ENCODE peak calls at places on chromosomes 13 and 19, in seven cellular contexts. B is mammary epithelial cell, L is IMR-90, A is fibroblast of lung, T is H9, V is HCT116, X is H1. J is an unnamed sample. For H3K4me1, the result is how much of the 10 kb centered on the place peaks cover.

GRCh38 chr13:101795025-101795424 is 342.6 kb downstream of the ITGBL1 start:
- DNase-seq in V (no peak), L (no peak), A (no peak), B (no peak), X (no peak), T (no peak), J (no peak)

GRCh38 chr19:32287086-32287485 is 58.3 kb upstream of the ZNF507 start:
- DNase-seq in A (no peak), X (no peak), B (no peak), T (no peak), V (no peak), L (no peak), J (no peak)

GRCh38 chr13:52599037-52599852 is 43.0 kb upstream of the HNRNPA1L2 start:
- DNase-seq in A (peak), X (no peak), L (peak), V (no peak), B (peak), T (no peak), J (no peak)

GRCh38 chr19:44725251-44725650 is 23.3 kb upstream of the BCL3 start:
- DNase-seq in V (no peak), L (no peak), B (no peak), T (no peak), X (no peak), A (no peak), J (peak)

GRCh38 chr13:69496951-69497350 is 610.7 kb upstream of the ATXN8OS start:
- DNase-seq in A (no peak), X (no peak), L (no peak), V (no peak), T (no peak), B (no peak), J (no peak)

GRCh38 chr13:23467048-23467931 is 33.8 kb upstream of the SACS start:
- DNase-seq in B (no peak), A (no peak), T (no peak), X (no peak), L (peak), V (no peak), J (no peak)

GRCh38 chr19:48741222-48741999 is 1.0 kb upstream of the RASIP1 start:
- DNase-seq in V (no peak), L (no peak), B (no peak), X (peak), T (peak), A (no peak), J (peak)

GRCh38 chr13:80339841-80340642 is 884 bp downstream of the SPRY2 start:
- DNase-seq in T (no peak), L (peak), V (no peak), X (peak), A (peak), B (peak), J (peak)

GRCh38 chr19:31154021-31154420 is 195.2 kb downstream of the TSHZ3 start:
- DNase-seq in X (no peak), A (peak), B (peak), L (peak), V (no peak), T (no peak), J (no peak)

GRCh38 chr13:32038353-32038752 is 6.8 kb downstream of the FRY start:
- DNase-seq in B (no peak), T (no peak), X (no peak), A (no peak), V (no peak), L (no peak), J (no peak)

GRCh38 chr13:109400192-109400591 is 386.2 kb downstream of the IRS2 start:
- DNase-seq in X (no peak), A (peak), T (peak), B (no peak), V (no peak), L (no peak), J (no peak)
- H3K4me1 ChIP-seq in X (under half), A (under half), T (under half), B (under half), V (under half), L (under half), J (under half)

GRCh38 chr19:35490364-35490763 is at the start of gene KRTDAP:
- DNase-seq in V (no peak), B (no peak), A (no peak), T (no peak), X (no peak), L (no peak), J (no peak)

GRCh38 chr19:35493971-35494370 is 3.7 kb upstream of the KRTDAP start:
- DNase-seq in T (no peak), L (no peak), X (no peak), A (no peak), V (no peak), B (no peak), J (no peak)

GRCh38 chr19:35495107-35496064 is 5.1 kb upstream of the KRTDAP start:
- DNase-seq in L (peak), T (peak), A (peak), B (peak), V (peak), X (peak), J (peak)

GRCh38 chr19:35488677-35489076 is 1.6 kb downstream of the KRTDAP start:
- DNase-seq in V (no peak), T (no peak), L (no peak), A (no peak), X (no peak), B (no peak), J (no peak)

GRCh38 chr19:35491838-35492360 is 1.6 kb upstream of the KRTDAP start:
- DNase-seq in X (no peak), V (no peak), T (no peak), A (no peak), B (no peak), L (no peak), J (no peak)
- H3K9ac ChIP-seq in X (no peak), V (no peak), T (no peak), A (no peak), B (no peak), L (no peak), J (no peak)

GRCh38 chr13:66071608-66072007 is 1158.5 kb downstream of the PCDH9 start:
- DNase-seq in A (no peak), B (no peak), T (no peak), V (no peak), X (no peak), L (no peak), J (no peak)
- H3K4me1 ChIP-seq in A (under half), B (under half), T (under half), V (under half), X (under half), L (under half), J (under half)

GRCh38 chr19:14472202-14472961 is 2.8 kb downstream of the PTGER1 start:
- DNase-seq in V (peak), A (no peak), B (no peak), L (peak), X (peak), T (peak), J (peak)
- H3K9ac ChIP-seq in V (peak), A (no peak), B (no peak), L (no peak), X (peak), T (no peak), J (no peak)

GRCh38 chr19:16458391-16459128 is 13.2 kb downstream of the EPS15L1 start:
- DNase-seq in A (no peak), B (no peak), V (no peak), L (no peak), X (no peak), T (no peak), J (no peak)

GRCh38 chr19:16462757-16463250 is 9.0 kb downstream of the EPS15L1 start:
- DNase-seq in T (no peak), X (no peak), V (no peak), B (peak), A (peak), L (peak), J (no peak)

GRCh38 chr19:16461630-16462051 is 10.1 kb downstream of the EPS15L1 start:
- DNase-seq in T (no peak), B (no peak), A (no peak), L (no peak), X (no peak), V (no peak), J (no peak)

GRCh38 chr19:16459680-16460079 is 12.1 kb downstream of the EPS15L1 start:
- DNase-seq in L (no peak), X (no peak), A (no peak), B (no peak), T (no peak), V (no peak), J (no peak)

GRCh38 chr19:16460454-16460853 is 11.3 kb downstream of the EPS15L1 start:
- DNase-seq in V (no peak), L (no peak), T (no peak), B (no peak), X (no peak), A (no peak), J (no peak)
- H3K4me1 ChIP-seq in V (under half), L (under half), T (under half), B (under half), X (under half), A (under half), J (under half)

GRCh38 chr19:6374179-6374709 is 1.5 kb downstream of the PSPN start:
- DNase-seq in V (no peak), A (no peak), X (no peak), T (no peak), L (no peak), B (no peak), J (peak)

GRCh38 chr19:6372594-6373095 is at the start of gene ALKBH7:
- DNase-seq in V (peak), B (peak), A (peak), T (peak), L (peak), X (peak), J (peak)

GRCh38 chr19:6374711-6375410 is 872 bp downstream of the PSPN start:
- DNase-seq in B (no peak), T (no peak), L (no peak), X (no peak), A (no peak), V (no peak), J (no peak)

GRCh38 chr19:6373096-6373812 is 660 bp downstream of the ALKBH7 start:
- DNase-seq in X (peak), B (peak), L (peak), A (peak), T (peak), V (peak), J (peak)

DNA sequence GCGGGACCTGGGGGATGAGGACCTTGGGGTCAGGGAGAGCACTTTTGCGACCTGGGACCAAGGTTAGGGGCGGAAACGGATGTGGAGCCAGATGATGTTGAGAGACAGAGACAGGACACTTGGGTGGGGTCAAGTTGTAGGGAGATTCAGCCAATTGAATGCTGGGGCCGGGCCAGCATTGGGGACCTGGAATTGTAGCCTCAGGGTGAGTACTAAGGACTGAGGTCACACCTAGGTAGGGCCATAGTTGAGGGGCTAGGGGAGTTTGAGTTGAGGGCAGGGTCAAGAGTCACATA is 1.2 kb downstream of the ALKBH7 start:
- DNase-seq in T (no peak), V (no peak), A (no peak), X (no peak), B (no peak), L (no peak), J (no peak)
- H3K9ac ChIP-seq in T (no peak), V (peak), A (peak), X (no peak), B (no peak), L (peak), J (no peak)

J was measured in kidney.